ENCODE peak calls at places on chromosomes 16 and 17, in ten cellular contexts. G is pancreas, T is cardiac muscle cell, H is left ventricle myocardium inferior, I is A549, M is esophagus muscularis mucosa, X is lower lobe of right lung, B is colonic mucosa, K is heart left ventricle, Y is heart right ventricle. F is an unnamed sample.

GRCh38 chr17:55577011-55577586 is 65.8 kb upstream of the SMIM36 start:
- DNase-seq in G (no peak), T (no peak), H (peak; percentile 53), I (no peak), M (no peak), X (peak; percentile 79), B (peak; percentile 29), K (peak; percentile 44), Y (peak; percentile 33), F (peak; percentile 40)

GRCh38 chr17:64441772-64442549 is 7.0 kb upstream of the MILR1 start:
- DNase-seq in G (no peak), T (no peak), H (peak; percentile 22), I (no peak), M (no peak), X (peak; percentile 53), B (no peak), K (peak; percentile 45), Y (no peak), F (no peak)

GRCh38 chr16:12096162-12096781 is 119.7 kb downstream of the SNX29 start:
- DNase-seq in G (peak; percentile 3), T (no peak), H (no peak), I (no peak), M (no peak), X (no peak), B (no peak), K (no peak), Y (no peak), F (no peak)

GRCh38 chr16:67482260-67482924 is 955 bp downstream of the AGRP start:
- DNase-seq in G (no peak), T (no peak), H (no peak), I (no peak), M (no peak), X (no peak), B (peak; percentile 24), K (no peak), Y (no peak), F (peak; percentile 39)

GRCh38 chr17:44071772-44072171 is 1.2 kb downstream of the G6PC3 start:
- DNase-seq in G (no peak), T (no peak), H (no peak), I (no peak), M (no peak), X (peak; percentile 15), B (no peak), K (no peak), Y (no peak), F (no peak)

GRCh38 chr17:6233339-6233738 is 163.2 kb downstream of the WSCD1 start:
- DNase-seq in G (no peak), T (no peak), H (no peak), I (no peak), M (no peak), X (no peak), B (no peak), K (no peak), Y (no peak), F (no peak)

GRCh38 chr16:83799336-83799735 is 8.4 kb upstream of the HSBP1 start:
- DNase-seq in G (no peak), T (no peak), H (no peak), I (no peak), M (no peak), X (no peak), B (no peak), K (no peak), Y (no peak), F (no peak)

GRCh38 chr16:75263963-75264445 is 12.6 kb upstream of the BCAR1 start:
- DNase-seq in G (no peak), T (no peak), H (no peak), I (no peak), M (no peak), X (peak; percentile 45), B (no peak), K (peak; percentile 79), Y (peak; percentile 38), F (no peak)

GRCh38 chr17:48510761-48511604 is 19.8 kb downstream of the HOXB1 start:
- DNase-seq in G (no peak), T (no peak), H (no peak), I (no peak), M (no peak), X (no peak), B (no peak), K (no peak), Y (no peak), F (no peak)

GRCh38 chr17:72597354-72598087 is 476.7 kb downstream of the SOX9 start:
- DNase-seq in G (no peak), T (no peak), H (no peak), I (no peak), M (no peak), X (no peak), B (no peak), K (no peak), Y (no peak), F (no peak)

GRCh38 chr16:51053805-51054204 is 97.3 kb downstream of the SALL1 start:
- DNase-seq in G (no peak), T (no peak), H (no peak), I (no peak), M (no peak), X (no peak), B (no peak), K (no peak), Y (no peak), F (no peak)

GRCh38 chr17:81498953-81499600 is 13.5 kb downstream of the ACTG1 start:
- DNase-seq in G (no peak), T (no peak), H (no peak), I (no peak), M (no peak), X (peak; percentile 39), B (no peak), K (no peak), Y (no peak), F (no peak)

GRCh38 chr17:44005527-44005864 is 1.1 kb downstream of the NAGS start:
- DNase-seq in G (peak; percentile 58), T (no peak), H (no peak), I (no peak), M (no peak), X (no peak), B (no peak), K (no peak), Y (no peak), F (no peak)

GRCh38 chr16:11254913-11255736 is 879 bp downstream of the SOCS1 start:
- DNase-seq in G (peak; percentile 71), T (peak; percentile 74), H (peak; percentile 33), I (peak; percentile 49), M (no peak), X (peak; percentile 74), B (peak; percentile 49), K (peak; percentile 45), Y (peak; percentile 41), F (peak; percentile 59)

GRCh38 chr16:20300312-20301097 is 26.8 kb downstream of the GP2 start:
- DNase-seq in G (peak; percentile 66), T (peak; percentile 75), H (peak; percentile 18), I (peak; percentile 62), M (no peak), X (no peak), B (peak; percentile 41), K (no peak), Y (no peak), F (peak; percentile 52)

GRCh38 chr17:55314061-55314783 is 49.5 kb downstream of the HLF start:
- DNase-seq in G (no peak), T (no peak), H (no peak), I (no peak), M (no peak), X (no peak), B (no peak), K (no peak), Y (no peak), F (no peak)

GRCh38 chr17:2892305-2892971 is 96.2 kb downstream of the RAP1GAP2 start:
- DNase-seq in G (no peak), T (no peak), H (no peak), I (peak; percentile 97), M (no peak), X (no peak), B (peak; percentile 60), K (peak; percentile 61), Y (no peak), F (no peak)

GRCh38 chr17:13581925-13582324 is 19.8 kb downstream of the HS3ST3A1 start:
- DNase-seq in G (no peak), T (no peak), H (no peak), I (no peak), M (no peak), X (no peak), B (no peak), K (no peak), Y (no peak), F (no peak)
- H3K4me3 ChIP-seq in G (no peak overlapping the region), T (no peak overlapping the region), H (no peak overlapping the region), I (no peak overlapping the region), M (no peak overlapping the region), X (no peak overlapping the region), B (no peak overlapping the region), K (no peak overlapping the region), Y (no peak overlapping the region), F (no peak overlapping the region)

GRCh38 chr17:18253947-18254821 is 4.4 kb downstream of the FLII start:
- DNase-seq in G (no peak), T (no peak), H (no peak), I (no peak), M (no peak), X (no peak), B (no peak), K (no peak), Y (no peak), F (no peak)

GRCh38 chr17:18256351-18256750 is 2.2 kb downstream of the FLII start:
- DNase-seq in G (no peak), T (no peak), H (no peak), I (no peak), M (no peak), X (no peak), B (no peak), K (no peak), Y (no peak), F (no peak)

GRCh38 chr17:18256776-18257175 is 1.8 kb downstream of the FLII start:
- DNase-seq in G (no peak), T (no peak), H (no peak), I (no peak), M (no peak), X (no peak), B (no peak), K (no peak), Y (no peak), F (no peak)

GRCh38 chr17:18253187-18253884 is 5.2 kb downstream of the FLII start:
- DNase-seq in G (no peak), T (no peak), H (no peak), I (no peak), M (no peak), X (no peak), B (no peak), K (no peak), Y (no peak), F (no peak)

GRCh38 chr17:18254888-18255649 is 3.5 kb downstream of the FLII start:
- DNase-seq in G (no peak), T (no peak), H (no peak), I (no peak), M (no peak), X (no peak), B (no peak), K (no peak), Y (no peak), F (no peak)
- TF ChIP-seq CTCF in G (no peak), T (no peak), H (no peak), I (no peak), M (no peak), X (no peak), B (no peak), K (no peak), Y (no peak), F (no peak)

GRCh38 chr16:88512728-88513674 is 57.2 kb upstream of the ZC3H18 start:
- DNase-seq in G (no peak), T (no peak), H (no peak), I (no peak), M (no peak), X (no peak), B (no peak), K (no peak), Y (no peak), F (no peak)
- H3K4me1 ChIP-seq in G (peaks cover 21% of the 10 kb centered on the region), T (peaks cover 6% of the 10 kb centered on the region), H (no peaks in the 10 kb centered on the region), I (no peaks in the 10 kb centered on the region), M (no peaks in the 10 kb centered on the region), X (no peaks in the 10 kb centered on the region), B (peaks cover 8% of the 10 kb centered on the region), K (no peaks in the 10 kb centered on the region), Y (no peaks in the 10 kb centered on the region), F (peaks cover 5% of the 10 kb centered on the region)

GRCh38 chr16:25051446-25052160 is 36.4 kb upstream of the ARHGAP17 start:
- DNase-seq in G (no peak), T (no peak), H (no peak), I (no peak), M (no peak), X (no peak), B (no peak), K (peak; percentile 39), Y (no peak), F (no peak)
- H3K4me3 ChIP-seq in G (peak overlapping the region; percentile 15), T (no peak overlapping the region), H (peak overlapping the region; percentile 47), I (no peak overlapping the region), M (no peak overlapping the region), X (no peak overlapping the region), B (no peak overlapping the region), K (peak overlapping the region; percentile 27), Y (no peak overlapping the region), F (no peak overlapping the region)

F was measured in mucosa of descending colon.